ENCODE peak calls at places on chromosomes 16 and 17, in five cellular contexts. Y is IMR-90, M is mesenchymal stem cell, H is trophoblast cell, O is H1. T is an unnamed sample.

GRCh38 chr16:55982597-55982996 is 107.4 kb upstream of the CES5A start:
- DNase-seq in M (no peak), H (no peak), Y (no peak), O (no peak), T (no peak)

GRCh38 chr17:76631821-76632565 is 11.6 kb downstream of the ST6GALNAC1 start:
- DNase-seq in O (no peak), M (no peak), Y (peak), H (no peak), T (no peak)

GRCh38 chr17:45197108-45197507 is 24.6 kb upstream of the FMNL1 start:
- DNase-seq in O (no peak), M (no peak), Y (no peak), H (no peak), T (no peak)

GRCh38 chr17:784143-784542 is 2.0 kb downstream of the MRM3 start:
- DNase-seq in M (no peak), H (peak), Y (peak), O (no peak), T (no peak)

GRCh38 chr16:14475370-14476139 is 154.5 kb downstream of the PARN start:
- DNase-seq in O (no peak), M (no peak), H (no peak), Y (peak), T (no peak)

GRCh38 chr17:51461578-51462004 is 201.2 kb downstream of the UTP18 start:
- DNase-seq in M (peak), O (peak), H (peak), Y (peak), T (peak)

GRCh38 chr17:35372846-35373531 is 432 bp downstream of the SLFN11 start:
- DNase-seq in M (no peak), O (no peak), H (peak), Y (no peak), T (no peak)

GRCh38 chr17:52147431-52147830 is 11.1 kb downstream of the CA10 start:
- DNase-seq in H (no peak), Y (no peak), O (no peak), M (no peak), T (no peak)

GRCh38 chr16:48574148-48574547 is 35.8 kb downstream of the N4BP1 start:
- DNase-seq in Y (no peak), O (no peak), M (no peak), H (peak), T (no peak)

GRCh38 chr17:82019905-82020873 is 2.5 kb downstream of the CENPX start:
- DNase-seq in Y (peak), O (peak), H (peak), M (peak), T (peak)

GRCh38 chr17:44901323-44901965 is 2.2 kb upstream of the EFTUD2 start:
- DNase-seq in Y (peak), M (peak), H (no peak), O (no peak), T (no peak)

GRCh38 chr17:80279895-80280294 is 19.2 kb downstream of the RNF213 start:
- DNase-seq in M (peak), O (no peak), Y (peak), H (no peak), T (no peak)

GRCh38 chr17:81579821-81580321 is 27.7 kb upstream of the FAAP100 start:
- DNase-seq in O (no peak), Y (peak), M (peak), H (no peak), T (no peak)

GRCh38 chr16:50699345-50700159 is 6.1 kb downstream of the NOD2 start:
- DNase-seq in O (no peak), Y (peak), H (peak), M (peak), T (no peak)

GRCh38 chr17:62760059-62760887 is 47.8 kb downstream of the MARCHF10 start:
- DNase-seq in O (no peak), M (no peak), Y (peak), H (peak), T (no peak)

GRCh38 chr17:81720267-81721071 is 8.4 kb downstream of the SLC25A10 start:
- DNase-seq in O (no peak), M (no peak), Y (no peak), H (no peak), T (no peak)

GRCh38 chr16:75320435-75320834 is 69.0 kb upstream of the BCAR1 start:
- DNase-seq in O (no peak), Y (no peak), H (no peak), M (no peak), T (peak)

GRCh38 chr16:54277845-54278703 is 8.5 kb downstream of the IRX3 start:
- DNase-seq in M (no peak), H (no peak), Y (no peak), O (no peak), T (peak)

GRCh38 chr17:78903101-78903779 is at the start of gene CEP295NL:
- DNase-seq in Y (peak), O (no peak), M (peak), H (peak), T (peak)

GRCh38 chr17:81517339-81518112 is 4.9 kb upstream of the ACTG1 start:
- DNase-seq in Y (no peak), H (peak), M (peak), O (peak), T (no peak)

DNA sequence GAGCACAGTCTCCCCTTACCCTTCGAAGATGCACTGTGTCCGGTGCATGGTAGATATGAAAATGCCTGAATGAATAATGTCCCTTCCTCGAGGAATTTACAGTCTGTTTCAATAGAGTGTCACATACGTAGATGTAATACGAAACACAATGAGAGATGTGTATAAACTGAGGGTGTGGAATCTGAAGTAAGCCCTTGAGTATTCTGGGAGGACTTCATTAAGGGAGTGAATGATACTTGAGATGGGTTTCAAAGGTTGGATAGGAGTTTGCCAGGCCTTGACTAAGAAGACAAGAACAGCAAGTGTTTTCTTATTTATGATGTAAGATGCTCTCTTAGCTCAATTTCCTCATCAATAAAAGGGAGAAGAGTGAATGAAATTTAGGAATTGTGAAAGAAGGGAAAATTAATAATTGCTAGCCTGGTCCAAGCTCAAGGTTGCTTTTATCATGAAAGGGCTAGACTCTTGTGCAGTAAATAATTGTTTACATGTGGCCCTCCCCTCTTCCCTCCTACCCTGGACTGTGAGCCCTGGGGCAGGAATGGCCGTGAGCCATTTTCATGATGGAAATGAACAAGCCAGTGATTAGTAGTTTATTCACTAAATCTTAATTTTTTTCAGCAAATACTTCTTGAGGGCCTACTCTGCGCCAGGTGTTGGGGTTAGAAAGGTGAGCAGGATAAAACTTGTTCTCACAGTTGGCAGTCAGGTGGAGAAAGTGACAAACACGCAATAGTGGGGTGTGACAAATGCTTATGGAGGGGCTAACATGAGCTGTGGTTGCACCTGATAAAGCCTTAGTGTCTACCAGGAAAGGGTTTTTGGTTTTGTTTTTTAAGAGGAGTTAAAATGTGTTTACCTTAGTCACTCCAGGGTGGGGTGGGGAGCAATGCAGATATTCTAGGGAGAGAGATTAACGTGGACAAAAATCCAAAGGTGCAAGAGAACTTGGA is 1.6 kb downstream of the KIF22 start:
- DNase-seq in M (no peak), O (no peak), H (no peak), Y (no peak), T (no peak)
- H3K4me3 ChIP-seq in M (no peak), O (peak), H (no peak), Y (peak), T (peak)

DNA sequence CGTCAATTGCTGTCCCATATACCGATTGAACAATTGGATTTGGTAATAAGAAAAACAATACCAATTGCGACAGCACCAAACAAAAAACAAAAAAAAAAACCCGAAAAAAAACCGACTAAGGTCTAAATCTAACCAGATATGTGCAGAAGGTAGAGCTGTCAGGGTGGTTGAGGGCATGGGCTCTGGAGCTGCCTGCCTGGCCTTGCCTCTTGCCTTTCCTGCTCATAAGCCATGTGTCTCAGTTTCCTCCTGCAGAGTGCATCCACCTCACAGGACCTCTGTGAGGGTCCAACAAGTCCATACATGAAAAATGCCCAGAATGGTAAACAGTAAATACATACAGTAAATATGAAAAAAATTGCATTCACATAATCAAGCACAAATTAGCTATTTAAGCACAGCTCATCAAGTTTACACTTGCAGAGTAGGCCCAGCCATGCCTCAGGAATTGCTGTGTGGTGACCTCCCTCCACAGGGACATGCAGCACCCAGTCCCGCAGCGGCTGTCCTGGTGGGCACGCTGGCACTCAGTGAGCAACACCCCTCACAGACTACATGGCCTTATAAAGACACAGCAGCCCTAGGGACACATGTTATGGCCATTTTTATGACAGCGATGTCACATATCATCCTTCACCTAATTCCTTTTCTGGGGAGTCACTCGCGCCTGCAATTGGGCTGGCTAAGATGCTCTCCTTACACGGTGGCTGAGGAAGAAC is 17.9 kb downstream of the TBC1D28 start:
- DNase-seq in H (no peak), O (no peak), Y (no peak), M (no peak), T (no peak)
- H3K14ac ChIP-seq in H (no peak), O (no peak), Y (no peak), M (no peak), T (no peak)

GRCh38 chr16:87096746-87097145 is 220.4 kb downstream of the C16orf95 start:
- DNase-seq in Y (no peak), O (no peak), M (no peak), H (no peak), T (no peak)

GRCh38 chr16:87099001-87099740 is 218.0 kb downstream of the C16orf95 start:
- DNase-seq in M (no peak), H (no peak), Y (no peak), O (no peak), T (peak)

GRCh38 chr16:87098361-87098760 is 218.8 kb downstream of the C16orf95 start:
- DNase-seq in M (no peak), O (no peak), Y (no peak), H (no peak), T (no peak)

GRCh38 chr16:87101903-87102302 is 215.3 kb downstream of the C16orf95 start:
- DNase-seq in M (no peak), Y (peak), H (no peak), O (no peak), T (no peak)

GRCh38 chr16:87100306-87101058 is 216.7 kb downstream of the C16orf95 start:
- DNase-seq in M (no peak), O (no peak), H (no peak), Y (no peak), T (no peak)
- H3K4me3 ChIP-seq in M (no peak), O (no peak), H (no peak), Y (no peak), T (no peak)

GRCh38 chr16:24939738-24940137 is 75.4 kb downstream of the ARHGAP17 start:
- DNase-seq in H (no peak), M (peak), O (no peak), Y (peak), T (no peak)

GRCh38 chr16:24943471-24943870 is 71.7 kb downstream of the ARHGAP17 start:
- DNase-seq in O (no peak), H (no peak), Y (no peak), M (no peak), T (no peak)

GRCh38 chr16:24936151-24936550 is 79.0 kb downstream of the ARHGAP17 start:
- DNase-seq in Y (peak), M (no peak), O (no peak), H (peak), T (no peak)

GRCh38 chr16:24935336-24935735 is 79.8 kb downstream of the ARHGAP17 start:
- DNase-seq in H (peak), Y (no peak), M (no peak), O (no peak), T (no peak)

DNA sequence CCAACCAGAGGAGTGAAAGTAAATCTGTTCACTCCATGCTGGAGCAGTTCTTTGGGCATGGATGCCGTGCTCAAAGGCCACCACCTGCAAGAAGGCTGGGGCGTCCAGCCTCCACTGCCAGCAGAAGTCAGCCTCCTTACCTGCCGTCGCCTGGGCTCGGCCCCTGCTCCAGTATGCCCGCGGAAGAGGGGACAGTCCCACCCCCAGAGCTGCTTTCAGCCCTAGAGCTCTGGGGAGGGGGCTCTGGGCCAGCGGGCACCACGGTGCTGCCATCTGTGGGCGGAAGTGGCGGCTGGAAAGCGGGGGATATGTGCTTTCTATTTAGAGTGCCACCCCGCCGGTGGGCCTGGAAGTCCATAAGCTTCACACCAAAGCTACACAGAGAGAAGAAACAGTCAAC is 75.9 kb downstream of the ARHGAP17 start:
- DNase-seq in H (no peak), Y (no peak), M (no peak), O (no peak), T (no peak)
- H3K14ac ChIP-seq in H (no peak), Y (no peak), M (no peak), O (no peak), T (no peak)

GRCh38 chr16:2468725-2469398 is 2.2 kb upstream of the NTN3 start:
- DNase-seq in Y (no peak), O (peak), H (no peak), M (peak), T (no peak)
- H3K4me3 ChIP-seq in Y (no peak), O (peak), H (no peak), M (no peak), T (no peak)

DNA sequence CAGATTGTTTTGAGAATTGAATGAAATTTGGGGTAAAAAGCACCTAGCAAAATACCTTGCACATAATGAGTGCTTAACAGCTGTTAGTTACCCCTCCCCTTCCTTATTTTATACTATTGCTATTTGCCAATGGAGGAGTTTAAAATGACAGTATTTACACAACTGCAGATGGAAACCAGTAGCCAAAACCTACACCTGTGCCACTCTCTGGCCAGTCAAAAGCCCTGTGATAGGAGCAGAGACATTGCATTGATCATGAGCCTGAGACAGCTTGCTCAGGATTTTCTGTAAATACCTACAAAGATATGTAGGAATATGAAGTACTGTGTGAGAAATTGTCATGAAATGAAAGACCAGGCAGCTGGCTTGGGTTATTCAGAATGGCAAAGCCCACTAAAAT is 115.3 kb upstream of the HLF start:
- DNase-seq in Y (no peak), M (no peak), O (no peak), H (no peak), T (no peak)
- H3K14ac ChIP-seq in Y (no peak), M (no peak), O (no peak), H (no peak), T (no peak)

DNA sequence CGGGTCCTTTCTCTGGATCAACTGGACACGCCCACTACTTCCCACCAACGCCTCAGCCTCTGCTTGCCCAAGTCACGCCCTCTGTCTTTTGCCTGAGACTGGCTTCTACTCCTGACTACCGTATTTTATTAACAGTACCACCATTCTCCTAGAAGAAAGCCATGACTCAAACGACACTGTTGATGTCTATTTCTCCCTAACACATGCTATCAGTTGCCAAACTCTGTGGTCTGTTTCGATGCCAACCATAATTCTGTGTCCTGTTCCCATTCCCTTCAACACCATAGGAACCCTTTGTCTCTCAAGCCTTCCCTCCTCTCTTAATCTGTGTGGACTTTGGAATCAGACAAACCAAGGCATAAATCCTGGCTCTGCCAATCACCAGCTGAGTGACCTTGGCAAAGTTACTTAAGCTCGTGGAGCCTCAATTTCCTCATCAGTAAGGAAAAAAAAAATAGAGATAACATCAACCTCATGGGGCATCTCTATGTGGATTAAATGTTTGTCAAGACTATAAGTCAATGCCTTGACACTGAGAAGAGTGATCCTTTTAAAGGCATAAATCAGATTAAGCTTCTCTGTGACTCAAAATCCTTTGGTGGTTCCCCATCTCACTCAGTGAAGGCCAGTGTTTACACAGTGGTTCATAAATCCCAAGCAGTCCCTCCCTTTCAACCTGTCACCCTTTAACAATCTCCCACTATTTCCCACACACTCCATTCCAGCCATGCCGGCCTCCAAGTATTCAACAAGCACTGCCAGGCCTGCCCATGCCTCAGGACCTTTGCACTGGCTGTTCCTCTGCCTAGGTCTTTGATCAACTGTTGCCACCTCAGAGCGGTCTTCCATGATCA is 45.6 kb downstream of the ERN1 start:
- DNase-seq in M (peak), Y (peak), O (no peak), H (no peak), T (no peak)
- H3K4me3 ChIP-seq in M (no peak), Y (no peak), O (no peak), H (no peak), T (no peak)

GRCh38 chr16:78624349-78624748 is 524.9 kb downstream of the WWOX start:
- DNase-seq in H (no peak), Y (no peak), O (no peak), M (peak), T (no peak)
- H3K14ac ChIP-seq in H (no peak), Y (no peak), O (no peak), M (no peak), T (no peak)

DNA sequence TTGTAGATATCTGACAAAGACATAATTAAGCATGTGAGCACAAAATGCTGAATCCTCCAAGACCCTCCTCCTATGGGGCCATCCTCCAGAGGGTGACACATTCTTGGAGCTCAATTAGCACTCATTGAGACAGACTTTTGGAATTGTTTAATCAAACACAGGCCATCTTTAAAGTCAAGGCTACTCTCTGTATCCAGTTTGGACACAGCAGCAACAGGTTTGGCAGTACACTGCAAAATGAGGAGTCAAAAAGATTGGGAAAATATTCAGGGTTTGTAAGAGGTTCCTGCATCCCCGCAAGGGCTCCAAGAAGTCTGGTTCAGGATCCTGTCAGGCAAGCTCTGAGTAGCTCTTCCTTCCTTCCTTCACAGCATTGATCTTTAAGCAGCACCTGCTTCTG is 1.3 kb downstream of the ITFG1 start:
- DNase-seq in M (no peak), O (no peak), H (no peak), Y (no peak), T (no peak)
- H3K4me3 ChIP-seq in M (no peak), O (peak), H (no peak), Y (peak), T (peak)